ENCODE peak calls at places on chromosomes 2 and 18, in six cellular contexts. D is GM20000, M is kidney epithelial cell, H is heart left ventricle, G is type B pancreatic cell, Q is lower lobe of right lung. S is an unnamed sample.

GRCh38 chr2:8332646-8333045 is 349.2 kb upstream of the ID2 start:
- DNase-seq in D (no peak), M (no peak), H (no peak), Q (no peak), G (no peak), S (no peak)

GRCh38 chr2:164655750-164656149 is 34.5 kb upstream of the GRB14 start:
- DNase-seq in D (no peak), H (no peak), Q (no peak), G (no peak), M (no peak), S (no peak)

GRCh38 chr18:75727479-75727878 is 300.0 kb upstream of the SMIM21 start:
- DNase-seq in D (peak; percentile 25), Q (no peak), M (no peak), G (no peak), H (peak; percentile 20), S (peak; percentile 18)

GRCh38 chr2:176140130-176140519 is 10.6 kb downstream of the HOXD8 start:
- DNase-seq in M (no peak), D (no peak), Q (no peak), H (no peak), G (no peak), S (no peak)

GRCh38 chr18:35121531-35121930 is 80.3 kb downstream of the MAPRE2 start:
- DNase-seq in M (no peak), Q (no peak), D (no peak), G (no peak), H (no peak), S (no peak)

GRCh38 chr2:217804338-217804737 is 198.5 kb downstream of the TNS1 start:
- DNase-seq in M (no peak), Q (no peak), D (no peak), H (no peak), G (no peak), S (no peak)

GRCh38 chr2:151900261-151900660 is 72.0 kb upstream of the ARL5A start:
- DNase-seq in Q (no peak), M (no peak), D (no peak), H (no peak), G (no peak), S (no peak)

GRCh38 chr2:235860111-235860510 is 308.1 kb downstream of the GBX2 start:
- DNase-seq in M (no peak), Q (no peak), H (no peak), G (no peak), D (no peak), S (no peak)

GRCh38 chr2:189798312-189799029 is 14.2 kb downstream of the PMS1 start:
- DNase-seq in Q (no peak), G (no peak), D (peak; percentile 28), H (no peak), M (no peak), S (no peak)

GRCh38 chr2:68709421-68709911 is 25.1 kb upstream of the ARHGAP25 start:
- DNase-seq in Q (no peak), H (peak; percentile 15), M (no peak), D (no peak), G (no peak), S (no peak)

GRCh38 chr2:208781166-208781565 is 374.6 kb downstream of the PTH2R start:
- DNase-seq in D (no peak), M (no peak), G (no peak), H (no peak), Q (no peak), S (no peak)

GRCh38 chr2:208782097-208782496 is 375.5 kb downstream of the PTH2R start:
- DNase-seq in M (no peak), Q (no peak), D (no peak), G (no peak), H (no peak), S (no peak)

DNA sequence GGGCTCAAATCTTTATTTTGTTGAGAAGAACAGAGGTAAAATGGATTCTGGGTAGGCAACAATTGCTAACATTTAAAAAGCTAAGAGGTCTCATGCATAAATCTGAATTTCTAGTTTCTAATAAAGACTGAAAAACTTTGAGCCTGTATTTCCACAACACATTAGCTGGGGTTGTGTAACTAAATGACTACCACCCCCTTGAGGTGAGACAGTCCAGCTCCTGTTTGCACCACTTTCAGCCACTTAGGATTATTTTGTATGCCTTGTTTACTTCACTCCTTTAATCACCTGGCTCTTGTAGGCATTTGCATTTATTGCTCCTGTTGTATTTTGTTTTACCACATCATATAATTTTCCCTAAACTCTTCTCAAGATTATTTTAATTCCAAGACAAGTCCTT is 376.6 kb downstream of the PTH2R start:
- DNase-seq in H (no peak), M (no peak), Q (no peak), G (no peak), D (no peak), S (no peak)
- TF ChIP-seq CTCF in H (peak; percentile 13), M (peak; percentile 17), Q (no peak), G (peak; percentile 29), D (no peak), S (no peak)

GRCh38 chr2:156129227-156129626 is 203.3 kb downstream of the NR4A2 start:
- DNase-seq in D (no peak), M (no peak), Q (no peak), H (no peak), G (no peak), S (no peak)
- TF ChIP-seq CTCF in D (no peak), M (no peak), Q (no peak), H (no peak), G (no peak), S (no peak)

DNA sequence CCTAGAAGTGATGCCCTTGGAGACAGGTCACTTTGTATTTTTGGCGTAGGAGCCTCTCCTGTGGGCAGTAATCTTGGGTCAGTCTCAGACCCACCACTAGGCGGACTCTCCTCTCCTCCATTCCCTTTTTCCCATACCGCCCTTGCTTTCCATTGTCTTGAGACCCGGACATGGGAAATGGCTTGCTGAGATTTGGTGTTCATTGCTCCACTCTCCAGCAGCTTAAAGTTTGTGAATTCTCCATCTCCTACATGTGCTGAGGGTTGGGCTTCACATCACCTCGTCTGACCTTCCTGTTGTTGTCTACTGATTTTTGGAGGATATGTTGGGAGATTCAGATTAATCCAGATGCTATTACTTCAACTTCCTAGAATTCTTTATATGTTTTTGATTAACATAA is 159.2 kb upstream of the RAB12 start:
- DNase-seq in Q (no peak), M (no peak), G (no peak), D (no peak), H (peak; percentile 49), S (no peak)
- TF ChIP-seq CTCF in Q (peak; percentile 44), M (peak; percentile 60), G (peak; percentile 70), D (peak; percentile 15), H (peak; percentile 32), S (no peak)

DNA sequence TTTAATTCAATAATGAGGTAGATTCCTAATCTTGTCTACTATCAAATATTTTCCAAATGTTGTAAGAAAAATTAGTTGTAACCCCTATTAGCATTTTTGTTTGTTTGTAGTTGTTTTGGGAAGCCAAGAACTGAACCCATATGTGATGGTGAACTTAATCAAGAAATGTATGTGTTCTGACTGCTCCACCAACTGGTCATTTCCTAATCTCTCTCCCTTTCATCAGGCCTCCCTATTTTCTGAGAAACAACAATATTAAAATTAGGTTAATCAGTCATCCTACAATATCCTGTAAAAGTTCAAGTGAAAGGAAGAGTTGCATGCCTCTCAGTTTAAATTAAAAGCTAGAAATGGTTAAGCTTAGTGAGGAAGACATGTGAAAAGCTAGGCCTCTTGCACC is 504.0 kb downstream of the EPHA4 start:
- DNase-seq in Q (no peak), D (no peak), H (no peak), M (no peak), G (no peak), S (no peak)
- TF ChIP-seq CTCF in Q (no peak), D (no peak), H (no peak), M (no peak), G (no peak), S (no peak)

DNA sequence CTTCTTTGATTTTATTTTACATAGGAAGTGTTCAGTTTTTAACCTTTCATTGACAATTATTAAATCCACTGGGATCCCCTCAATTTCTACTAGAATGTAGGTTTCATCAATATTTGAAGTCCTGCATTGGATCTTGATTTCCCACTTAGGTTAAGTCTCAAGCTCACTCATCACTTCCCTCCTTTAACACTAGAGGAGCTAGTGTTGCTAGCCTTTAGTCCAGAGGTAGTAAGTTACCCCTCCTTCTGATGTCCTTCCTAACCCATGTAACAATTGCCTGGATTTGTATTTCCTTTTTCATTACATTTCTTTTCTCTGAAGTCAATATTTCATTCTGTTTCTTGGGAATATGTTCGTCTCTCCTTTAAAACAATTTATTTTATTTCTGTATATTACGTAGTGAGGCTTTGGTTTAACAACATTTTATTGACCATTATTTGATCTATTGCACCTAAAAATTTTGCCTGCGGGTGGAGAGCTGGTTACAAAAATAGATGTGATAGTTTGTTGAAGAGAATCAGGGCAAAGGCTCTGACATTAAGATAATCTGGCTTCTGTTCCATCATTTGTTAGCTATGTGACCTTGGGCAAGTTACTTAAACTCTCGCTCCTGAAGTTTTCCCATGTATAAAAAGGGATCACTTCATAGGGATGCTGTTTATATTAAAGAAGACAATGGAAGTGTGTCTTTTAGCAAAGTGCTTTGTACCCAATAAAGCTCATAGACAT is 833.0 kb downstream of the SLC4A3 start:
- DNase-seq in H (no peak), Q (no peak), D (no peak), M (no peak), G (no peak), S (no peak)
- TF ChIP-seq CTCF in H (no peak), Q (no peak), D (no peak), M (no peak), G (peak; percentile 55), S (no peak)

GRCh38 chr2:27250652-27251379 is 12.0 kb downstream of the SLC30A3 start:
- DNase-seq in H (no peak), M (no peak), Q (no peak), G (no peak), D (no peak), S (no peak)
- TF ChIP-seq CTCF in H (no peak), M (no peak), Q (no peak), G (no peak), D (no peak), S (no peak)

DNA sequence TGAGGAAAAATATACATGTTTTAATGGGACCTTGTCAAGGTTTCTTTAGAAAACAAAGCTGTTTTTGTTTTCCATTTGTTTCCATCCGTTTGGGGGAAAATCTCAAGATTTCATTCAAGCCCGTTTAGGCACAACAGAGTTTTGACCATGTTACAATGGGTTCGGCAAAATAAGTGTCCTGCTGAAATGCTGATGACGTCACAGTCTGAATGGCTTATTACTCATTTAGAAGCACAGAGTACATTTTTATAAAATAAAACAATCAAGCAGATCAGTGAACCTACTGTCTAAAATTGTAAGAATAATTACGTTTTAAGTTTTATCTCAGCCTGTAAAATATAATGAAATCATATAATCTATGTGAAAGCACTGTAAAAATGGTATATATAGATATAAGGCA is 174.2 kb downstream of the MYT1L start:
- DNase-seq in G (no peak), D (no peak), Q (no peak), H (no peak), M (no peak), S (no peak)
- TF ChIP-seq CTCF in G (no peak), D (no peak), Q (no peak), H (no peak), M (no peak), S (no peak)

DNA sequence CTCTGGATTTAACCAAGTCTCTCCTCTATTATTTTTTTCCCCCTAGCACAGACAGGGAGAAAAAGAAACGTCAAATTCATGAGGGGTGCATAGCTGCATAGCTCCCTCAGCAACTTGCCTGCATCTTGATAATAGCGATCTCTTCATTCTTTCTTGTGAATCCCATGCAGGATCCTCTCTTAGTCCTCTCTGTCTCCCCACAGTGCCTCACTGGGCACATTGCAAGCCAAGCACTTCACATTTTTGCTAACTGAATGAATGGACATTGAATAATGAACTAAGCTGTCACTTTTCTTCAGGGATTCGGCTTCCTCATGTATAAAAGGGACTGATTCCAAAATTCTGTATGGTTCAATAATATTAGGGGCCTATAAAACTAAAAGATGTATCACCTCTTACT is 2.9 kb upstream of the EPB41L3 start:
- DNase-seq in Q (no peak), H (no peak), D (peak; percentile 25), G (no peak), M (peak; percentile 21), S (peak; percentile 36)
- TF ChIP-seq CTCF in Q (peak; percentile 50), H (peak; percentile 25), D (no peak), G (peak; percentile 71), M (peak; percentile 75), S (no peak)

S was measured in body of pancreas.